ENCODE peak calls at places on chromosomes 2 and 18, in eight cellular contexts. I is neural progenitor cell, K is SK-N-SH, C is GM23248, Z is PC-3, A is HCT116, J is hepatocyte, W is MM.1S. L is an unnamed sample.

GRCh38 chr2:68936462-68936861 is 16.2 kb downstream of the GKN2 start:
- DNase-seq in I (no peak), K (no peak), C (peak; percentile 70), Z (peak; percentile 40), A (no peak), J (no peak), W (no peak), L (no peak)

GRCh38 chr2:58971511-58971910 is 730.4 kb upstream of the FANCL start:
- DNase-seq in I (no peak), K (no peak), C (no peak), Z (no peak), A (no peak), J (no peak), W (no peak), L (no peak)

GRCh38 chr2:51813245-51813644 is 781.3 kb upstream of the NRXN1 start:
- DNase-seq in I (no peak), K (no peak), C (peak; percentile 71), Z (peak; percentile 70), A (peak; percentile 3), J (no peak), W (no peak), L (no peak)

GRCh38 chr2:188326669-188327301 is 35.1 kb downstream of the GULP1 start:
- DNase-seq in I (no peak), K (peak; percentile 30), C (no peak), Z (no peak), A (no peak), J (peak; percentile 73), W (no peak), L (no peak)

GRCh38 chr2:30730736-30731135 is 76.5 kb downstream of the CAPN13 start:
- DNase-seq in I (no peak), K (no peak), C (no peak), Z (no peak), A (no peak), J (no peak), W (no peak), L (no peak)

GRCh38 chr2:196148736-196149135 is 22.6 kb downstream of the STK17B start:
- DNase-seq in I (no peak), K (no peak), C (no peak), Z (no peak), A (no peak), J (no peak), W (no peak), L (no peak)

GRCh38 chr18:50097702-50098101 is 97.2 kb downstream of the MYO5B start:
- DNase-seq in I (no peak), K (no peak), C (peak; percentile 21), Z (peak; percentile 70), A (peak; percentile 16), J (no peak), W (peak; percentile 47), L (no peak)

GRCh38 chr2:100820346-100821254 is 661 bp downstream of the NPAS2 start:
- DNase-seq in I (peak; percentile 39), K (no peak), C (peak; percentile 14), Z (no peak), A (no peak), J (peak; percentile 27), W (no peak), L (no peak)

GRCh38 chr2:29187926-29188325 is 72.7 kb downstream of the CLIP4 start:
- DNase-seq in I (no peak), K (no peak), C (peak; percentile 76), Z (no peak), A (no peak), J (no peak), W (no peak), L (no peak)

GRCh38 chr2:99864561-99865216 is 277.7 kb downstream of the AFF3 start:
- DNase-seq in I (no peak), K (no peak), C (peak; percentile 63), Z (no peak), A (no peak), J (no peak), W (no peak), L (no peak)

GRCh38 chr2:121137571-121137970 is 147.4 kb downstream of the TFCP2L1 start:
- DNase-seq in I (no peak), K (no peak), C (no peak), Z (no peak), A (no peak), J (no peak), W (no peak), L (no peak)

GRCh38 chr2:190382851-190383250 is 25.3 kb upstream of the MFSD6 start:
- DNase-seq in I (peak; percentile 39), K (peak; percentile 30), C (peak; percentile 31), Z (peak; percentile 72), A (peak; percentile 57), J (peak; percentile 63), W (peak; percentile 73), L (peak; percentile 64)

GRCh38 chr18:76496200-76496890 is 1.3 kb upstream of the ZNF516 start:
- DNase-seq in I (peak; percentile 88), K (peak; percentile 67), C (peak; percentile 91), Z (no peak), A (no peak), J (peak; percentile 84), W (no peak), L (peak; percentile 64)

GRCh38 chr2:19653336-19653908 is 248.4 kb downstream of the TTC32 start:
- DNase-seq in I (no peak), K (no peak), C (no peak), Z (no peak), A (no peak), J (no peak), W (no peak), L (no peak)

GRCh38 chr2:10225291-10226031 is 77.2 kb upstream of the HPCAL1 start:
- DNase-seq in I (peak; percentile 52), K (no peak), C (no peak), Z (no peak), A (no peak), J (peak; percentile 36), W (no peak), L (no peak)

GRCh38 chr2:98514879-98515570 is 70.4 kb downstream of the INPP4A start:
- DNase-seq in I (no peak), K (no peak), C (peak; percentile 74), Z (peak; percentile 12), A (no peak), J (no peak), W (peak; percentile 72), L (no peak)

GRCh38 chr2:237879991-237880560 is 20.7 kb downstream of the RAMP1 start:
- DNase-seq in I (no peak), K (no peak), C (no peak), Z (no peak), A (no peak), J (no peak), W (no peak), L (no peak)

GRCh38 chr18:28062446-28062845 is 114.5 kb downstream of the CDH2 start:
- DNase-seq in I (no peak), K (no peak), C (peak; percentile 78), Z (no peak), A (no peak), J (no peak), W (no peak), L (no peak)

GRCh38 chr18:28065793-28066186 is 111.1 kb downstream of the CDH2 start:
- DNase-seq in I (no peak), K (no peak), C (peak; percentile 14), Z (no peak), A (no peak), J (no peak), W (no peak), L (no peak)

GRCh38 chr18:28067346-28067745 is 109.6 kb downstream of the CDH2 start:
- DNase-seq in I (no peak), K (no peak), C (no peak), Z (no peak), A (no peak), J (no peak), W (no peak), L (no peak)

GRCh38 chr18:28063181-28063790 is 113.6 kb downstream of the CDH2 start:
- DNase-seq in I (no peak), K (no peak), C (peak; percentile 75), Z (no peak), A (no peak), J (no peak), W (no peak), L (no peak)

GRCh38 chr18:28065031-28065792 is 111.7 kb downstream of the CDH2 start:
- DNase-seq in I (peak; percentile 25), K (no peak), C (peak; percentile 94), Z (peak; percentile 54), A (no peak), J (peak; percentile 38), W (no peak), L (no peak)
- TF ChIP-seq EZH2phosphoT487 in I (no peak), K (no peak), C (no peak), Z (no peak), A (no peak), J (no peak), W (no peak), L (no peak)

GRCh38 chr2:239916205-239917127 is 108.7 kb downstream of the NDUFA10 start:
- DNase-seq in I (no peak), K (no peak), C (no peak), Z (no peak), A (no peak), J (no peak), W (no peak), L (no peak)
- H3K9me3 ChIP-seq in I (no peaks in the 10 kb centered on the region), K (no peaks in the 10 kb centered on the region), C (no peaks in the 10 kb centered on the region), Z (peaks cover 9% of the 10 kb centered on the region), A (peaks cover 28% of the 10 kb centered on the region), J (no peaks in the 10 kb centered on the region), W (no peaks in the 10 kb centered on the region), L (peaks cover 23% of the 10 kb centered on the region)

GRCh38 chr2:215699698-215700407 is 264.0 kb upstream of the FN1 start:
- DNase-seq in I (no peak), K (no peak), C (no peak), Z (no peak), A (no peak), J (no peak), W (no peak), L (no peak)

GRCh38 chr2:215699018-215699417 is 263.1 kb upstream of the FN1 start:
- DNase-seq in I (no peak), K (no peak), C (no peak), Z (no peak), A (no peak), J (no peak), W (no peak), L (no peak)

GRCh38 chr2:215697496-215697895 is 261.6 kb upstream of the FN1 start:
- DNase-seq in I (no peak), K (no peak), C (no peak), Z (no peak), A (no peak), J (no peak), W (no peak), L (no peak)

GRCh38 chr2:215696998-215697397 is 261.1 kb upstream of the FN1 start:
- DNase-seq in I (no peak), K (no peak), C (no peak), Z (no peak), A (no peak), J (no peak), W (no peak), L (no peak)

DNA sequence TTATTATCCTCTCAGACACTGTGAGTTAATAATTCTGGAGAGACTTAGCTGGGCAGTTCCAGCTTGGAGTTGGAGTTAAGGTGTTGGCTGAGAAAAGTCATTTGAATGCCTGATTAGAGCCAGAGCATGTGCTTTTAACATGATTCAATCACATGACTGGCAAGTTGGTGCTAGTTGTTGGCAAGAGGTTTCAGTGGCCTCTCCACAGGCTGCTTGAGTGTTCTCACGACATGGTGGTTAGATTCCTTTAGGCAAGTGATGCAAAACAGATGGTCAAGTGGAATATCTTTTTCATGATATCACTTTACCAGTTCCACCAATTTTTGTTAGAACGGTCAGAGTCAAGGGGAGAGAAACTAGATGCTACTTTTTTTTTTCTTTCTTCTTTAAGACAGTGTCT is 262.7 kb upstream of the FN1 start:
- DNase-seq in I (no peak), K (no peak), C (peak; percentile 98), Z (no peak), A (no peak), J (no peak), W (peak; percentile 46), L (no peak)
- TF ChIP-seq EZH2phosphoT487 in I (no peak), K (no peak), C (no peak), Z (no peak), A (no peak), J (no peak), W (no peak), L (no peak)

GRCh38 chr18:70377317-70377799 is 88.5 kb downstream of the SOCS6 start:
- DNase-seq in I (no peak), K (peak; percentile 22), C (peak; percentile 72), Z (no peak), A (no peak), J (peak; percentile 36), W (no peak), L (no peak)
- H3K9me3 ChIP-seq in I (no peaks in the 10 kb centered on the region), K (no peaks in the 10 kb centered on the region), C (no peaks in the 10 kb centered on the region), Z (no peaks in the 10 kb centered on the region), A (no peaks in the 10 kb centered on the region), J (no peaks in the 10 kb centered on the region), W (no peaks in the 10 kb centered on the region), L (no peaks in the 10 kb centered on the region)